ENCODE peak calls at places on chromosomes 4 and X, in four cellular contexts. One of them, this sample, is unnamed.

GRCh38 chrX:1480082-1480785 is 27.5 kb upstream of the ASMTL start:
- DNase-seq in NCI-H524: no peak
- DNase-seq in LoVo: no peak
- DNase-seq in BE2C: no peak
- DNase-seq in this sample: no peak

GRCh38 chr4:19700951-19701350 is 550.8 kb upstream of the SLIT2 start:
- DNase-seq in NCI-H524: no peak
- DNase-seq in LoVo: no peak
- DNase-seq in BE2C: no peak
- DNase-seq in this sample: no peak

GRCh38 chrX:28120076-28120475 is 138.8 kb upstream of the DCAF8L1 start:
- DNase-seq in NCI-H524: no peak
- DNase-seq in LoVo: peak; percentile 37
- DNase-seq in BE2C: no peak
- DNase-seq in this sample: no peak

GRCh38 chr4:82661601-82662000 is 99.8 kb upstream of the TMEM150C start:
- DNase-seq in NCI-H524: no peak
- DNase-seq in LoVo: no peak
- DNase-seq in BE2C: no peak
- DNase-seq in this sample: no peak

GRCh38 chrX:48456628-48457027 is 13.4 kb downstream of the SLC38A5 start:
- DNase-seq in NCI-H524: no peak
- DNase-seq in LoVo: no peak
- DNase-seq in BE2C: no peak
- DNase-seq in this sample: no peak

GRCh38 chrX:50469206-50469605 is 1.4 kb downstream of the DGKK start:
- DNase-seq in NCI-H524: no peak
- DNase-seq in LoVo: no peak
- DNase-seq in BE2C: peak; percentile 45
- DNase-seq in this sample: no peak

GRCh38 chrX:120746153-120746552 is 116.3 kb upstream of the C1GALT1C1 start:
- DNase-seq in NCI-H524: no peak
- DNase-seq in LoVo: no peak
- DNase-seq in BE2C: no peak
- DNase-seq in this sample: no peak

GRCh38 chrX:78555401-78555980 is 103.6 kb downstream of the RTL3 start:
- DNase-seq in NCI-H524: no peak
- DNase-seq in LoVo: peak; percentile 0
- DNase-seq in BE2C: no peak
- DNase-seq in this sample: no peak

GRCh38 chrX:146243071-146243470 is 425.4 kb downstream of the SLITRK2 start:
- DNase-seq in NCI-H524: no peak
- DNase-seq in LoVo: no peak
- DNase-seq in BE2C: no peak
- DNase-seq in this sample: no peak

GRCh38 chr4:37803348-37803973 is 23.0 kb upstream of the PGM2 start:
- DNase-seq in NCI-H524: no peak
- DNase-seq in LoVo: peak; percentile 49
- DNase-seq in BE2C: no peak
- DNase-seq in this sample: peak; percentile 57

GRCh38 chr4:180664766-180665368 is 1578.3 kb upstream of the TENM3 start:
- DNase-seq in NCI-H524: peak; percentile 64
- DNase-seq in LoVo: peak; percentile 70
- DNase-seq in BE2C: peak; percentile 83
- DNase-seq in this sample: peak; percentile 87

GRCh38 chrX:1661048-1661921 is 46.4 kb downstream of the ASMT start:
- DNase-seq in NCI-H524: peak; percentile 32
- DNase-seq in LoVo: no peak
- DNase-seq in BE2C: no peak
- DNase-seq in this sample: no peak